ENCODE peak calls at places on chromosomes 11 and 22, in eight cellular contexts. R, Q, C, P, W, I, S and L are unnamed samples.

GRCh38 chr22:38397189-38398097 is 57.6 kb downstream of the KCNJ4 start:
- DNase-seq in R (no peak), Q (peak), C (peak), P (no peak), W (peak), I (peak), S (peak), L (no peak)

GRCh38 chr22:46133588-46133855 is 16.8 kb upstream of the PPARA start:
- DNase-seq in R (no peak), Q (no peak), C (peak), P (no peak), W (no peak), I (no peak), S (no peak), L (no peak)

GRCh38 chr11:86014221-86014620 is 54.7 kb downstream of the PICALM start:
- DNase-seq in R (no peak), Q (no peak), C (no peak), P (no peak), W (no peak), I (no peak), S (no peak), L (no peak)

GRCh38 chr11:93694109-93694508 is 32.6 kb downstream of the CEP295 start:
- DNase-seq in R (no peak), Q (no peak), C (no peak), P (no peak), W (no peak), I (no peak), S (no peak), L (no peak)

GRCh38 chr22:42772647-42773046 is 52.0 kb upstream of the A4GALT start:
- DNase-seq in R (no peak), Q (no peak), C (no peak), P (no peak), W (no peak), I (no peak), S (no peak), L (peak)

GRCh38 chr11:13862845-13863392 is 99.6 kb upstream of the SPON1 start:
- DNase-seq in R (no peak), Q (no peak), C (no peak), P (no peak), W (no peak), I (no peak), S (no peak), L (no peak)

GRCh38 chr11:44609028-44609782 is 43.7 kb downstream of the CD82 start:
- DNase-seq in R (no peak), Q (no peak), C (no peak), P (no peak), W (no peak), I (no peak), S (peak), L (no peak)

GRCh38 chr11:122019908-122020694 is 95.9 kb downstream of the BLID start:
- DNase-seq in R (no peak), Q (no peak), C (no peak), P (no peak), W (no peak), I (no peak), S (no peak), L (no peak)

GRCh38 chr22:45842141-45842831 is 134.7 kb downstream of the WNT7B start:
- DNase-seq in R (peak), Q (no peak), C (no peak), P (no peak), W (no peak), I (no peak), S (no peak), L (no peak)

GRCh38 chr11:107562647-107563208 is 2.8 kb downstream of the ALKBH8 start:
- DNase-seq in R (no peak), Q (no peak), C (no peak), P (no peak), W (no peak), I (no peak), S (no peak), L (no peak)

GRCh38 chr11:124167852-124168251 is 15.3 kb upstream of the OR10D3 start:
- DNase-seq in R (no peak), Q (no peak), C (no peak), P (no peak), W (no peak), I (peak), S (no peak), L (no peak)

GRCh38 chr11:134949121-134949591 is 537.1 kb upstream of the B3GAT1 start:
- DNase-seq in R (peak), Q (no peak), C (no peak), P (no peak), W (no peak), I (no peak), S (no peak), L (peak)

GRCh38 chr11:17392872-17393271 is 4.4 kb upstream of the KCNJ11 start:
- DNase-seq in R (no peak), Q (no peak), C (no peak), P (no peak), W (no peak), I (peak), S (peak), L (no peak)

GRCh38 chr11:121703166-121703565 is 250.4 kb upstream of the SORL1-AS1 start:
- DNase-seq in R (no peak), Q (no peak), C (no peak), P (no peak), W (no peak), I (no peak), S (no peak), L (no peak)

GRCh38 chr11:77211040-77211451 is 83.0 kb downstream of the MYO7A start:
- DNase-seq in R (no peak), Q (no peak), C (no peak), P (no peak), W (no peak), I (no peak), S (peak), L (peak)

GRCh38 chr11:62559204-62559603 is 12.6 kb upstream of the AHNAK start:
- DNase-seq in R (no peak), Q (no peak), C (no peak), P (no peak), W (no peak), I (no peak), S (peak), L (no peak)

DNA sequence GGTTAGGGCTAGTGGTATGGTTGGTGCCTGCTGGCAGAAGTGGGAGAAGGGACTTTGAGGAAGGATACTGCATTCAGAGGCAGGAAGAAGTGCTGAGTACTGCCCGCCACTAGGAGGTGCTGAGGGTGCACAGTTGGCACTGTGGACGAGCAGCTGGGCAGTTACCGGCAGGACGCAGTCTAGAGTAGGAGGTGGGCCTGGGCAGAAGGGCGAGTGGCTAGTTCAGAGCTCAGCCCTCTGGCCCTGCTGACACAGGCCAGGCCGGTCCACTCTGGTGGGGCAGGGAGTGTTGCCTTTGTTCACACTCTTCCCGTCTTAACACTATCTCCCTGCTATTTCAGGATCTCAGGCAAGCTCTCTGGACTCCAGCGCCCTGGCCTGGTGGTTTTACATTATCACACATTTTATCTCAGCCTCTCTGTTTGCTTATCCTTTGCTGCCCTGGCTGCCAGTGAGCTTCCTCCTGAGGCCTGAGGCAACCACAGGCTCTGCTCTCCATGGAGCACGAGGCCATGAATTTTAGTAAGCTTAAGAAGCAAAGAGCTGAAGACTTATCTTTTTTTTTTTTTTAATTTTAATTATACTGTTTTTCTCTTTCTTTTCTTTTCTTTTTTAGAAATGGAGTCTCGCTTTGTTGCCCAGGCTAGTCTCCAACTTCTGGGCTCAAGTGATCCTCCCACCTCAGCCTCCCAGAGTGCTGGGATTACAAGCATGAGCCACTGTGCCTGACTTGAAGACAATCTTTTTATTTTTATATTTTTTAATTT is 26.9 kb downstream of the SNAP29 start:
- DNase-seq in R (peak), Q (peak), C (peak), P (peak), W (peak), I (peak), S (peak), L (peak)
- H3K4me3 ChIP-seq in R (no peak), Q (no peak), C (no peak), P (no peak), W (no peak), I (no peak), S (no peak), L (peak)

GRCh38 chr22:29306830-29307657 is 594 bp downstream of the GAS2L1 start:
- DNase-seq in R (peak), Q (peak), C (peak), P (peak), W (peak), I (peak), S (peak), L (peak)
- TF ChIP-seq CTCF in R (no peak), Q (no peak), C (no peak), P (no peak), W (no peak), I (no peak), S (no peak), L (no peak)

GRCh38 chr22:23716811-23717801 is 26.3 kb downstream of the RGL4 start:
- DNase-seq in R (peak), Q (peak), C (peak), P (peak), W (peak), I (peak), S (peak), L (peak)
- H3K4me3 ChIP-seq in R (peak), Q (peak), C (peak), P (peak), W (peak), I (peak), S (peak), L (peak)

GRCh38 chr11:74311352-74311926 is at the start of gene P4HA3:
- DNase-seq in R (no peak), Q (peak), C (peak), P (peak), W (peak), I (peak), S (peak), L (peak)
- TF ChIP-seq CTCF in R (no peak), Q (no peak), C (no peak), P (no peak), W (no peak), I (peak), S (no peak), L (no peak)

GRCh38 chr22:50076646-50077624 is 8.3 kb downstream of the MLC1 start:
- DNase-seq in R (no peak), Q (no peak), C (peak), P (no peak), W (no peak), I (peak), S (peak), L (no peak)
- H3K4me3 ChIP-seq in R (no peak), Q (no peak), C (no peak), P (no peak), W (no peak), I (no peak), S (no peak), L (no peak)

DNA sequence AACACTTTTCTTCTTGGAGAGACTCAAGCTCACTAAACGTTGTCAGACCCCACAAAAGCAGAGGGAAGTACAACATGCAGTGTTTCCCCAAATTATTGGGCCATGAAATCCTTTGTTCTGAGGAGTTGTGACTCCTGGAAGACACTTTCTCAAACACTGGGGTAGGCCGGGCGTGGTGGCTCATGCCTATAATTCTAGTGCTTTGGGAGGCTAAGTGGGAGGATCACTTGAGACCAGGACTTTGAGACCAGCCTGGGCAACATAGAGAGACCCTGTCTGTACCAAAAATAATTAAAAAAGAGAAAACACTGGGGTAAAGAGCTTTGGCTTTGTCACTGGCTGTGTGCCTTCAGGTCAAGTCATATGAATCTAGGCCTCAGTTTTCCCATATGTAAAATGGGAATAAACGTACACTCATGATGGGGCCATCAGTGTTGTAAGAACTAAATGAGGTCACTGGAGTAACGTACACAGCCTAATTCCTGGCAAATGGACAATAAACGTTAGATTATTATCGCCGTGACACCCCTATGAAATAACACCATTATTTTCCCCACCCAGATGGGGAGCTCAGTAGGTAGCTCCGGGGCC is 92.0 kb downstream of the RRM1 start:
- DNase-seq in R (no peak), Q (no peak), C (no peak), P (no peak), W (no peak), I (no peak), S (no peak), L (no peak)
- TF ChIP-seq CTCF in R (no peak), Q (no peak), C (no peak), P (no peak), W (no peak), I (no peak), S (no peak), L (no peak)

GRCh38 chr11:2944953-2945756 is 15.9 kb upstream of the PHLDA2 start:
- DNase-seq in R (peak), Q (peak), C (peak), P (peak), W (peak), I (peak), S (peak), L (peak)
- H3K4me3 ChIP-seq in R (peak), Q (no peak), C (no peak), P (peak), W (no peak), I (no peak), S (no peak), L (peak)

DNA sequence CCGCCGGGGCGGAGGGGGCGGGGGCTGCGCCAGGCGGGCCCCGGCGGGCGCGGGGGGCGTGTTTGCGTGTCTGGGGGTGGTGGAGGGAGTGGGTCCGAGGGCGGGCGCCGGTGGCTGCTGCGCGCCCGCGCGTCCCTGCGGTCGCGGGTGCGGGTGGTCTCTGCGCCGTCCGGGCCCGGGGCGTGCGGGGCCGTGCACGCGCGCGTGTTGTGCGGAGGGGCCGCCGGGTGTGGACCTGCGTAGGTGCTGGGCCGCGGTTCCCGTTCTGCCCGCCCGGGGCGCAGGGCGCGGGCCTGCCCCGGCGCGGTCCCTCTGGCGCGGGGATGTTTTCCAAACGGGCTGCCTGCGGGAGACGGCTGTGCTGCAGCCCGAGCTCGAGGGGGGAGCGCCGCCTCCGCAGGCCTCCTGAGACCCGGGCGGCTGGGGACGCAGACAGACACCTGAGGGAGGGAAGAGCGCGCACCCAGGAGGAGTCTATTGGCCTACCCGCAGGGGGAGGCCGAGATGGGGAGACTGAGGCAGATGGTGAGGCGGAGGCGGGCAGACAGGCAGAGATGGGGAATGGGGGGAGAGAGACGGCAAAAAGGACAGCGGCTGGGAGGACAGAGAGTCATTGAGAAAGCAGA is 442 bp downstream of the PELI3 start:
- DNase-seq in R (no peak), Q (peak), C (peak), P (peak), W (no peak), I (no peak), S (no peak), L (no peak)
- TF ChIP-seq CTCF in R (peak), Q (peak), C (no peak), P (no peak), W (peak), I (peak), S (no peak), L (no peak)

GRCh38 chr11:5229388-5229787 is 2.5 kb upstream of the HBB start:
- DNase-seq in R (no peak), Q (no peak), C (no peak), P (no peak), W (no peak), I (no peak), S (no peak), L (no peak)
- H3K4me3 ChIP-seq in R (no peak), Q (no peak), C (no peak), P (no peak), W (no peak), I (no peak), S (no peak), L (no peak)

GRCh38 chr11:469684-470667 is 19.9 kb downstream of the PTDSS2 start:
- DNase-seq in R (no peak), Q (peak), C (peak), P (peak), W (peak), I (no peak), S (peak), L (no peak)
- TF ChIP-seq CTCF in R (peak), Q (peak), C (peak), P (peak), W (no peak), I (no peak), S (no peak), L (no peak)